ENCODE peak calls at places on chromosomes 13 and 19, in five cellular contexts. J is nephron progenitor cell, L is ACHN, I is A549, N is colonic mucosa. X is an unnamed sample.

GRCh38 chr13:70623260-70623659 is 515.0 kb upstream of the KLHL1 start:
- DNase-seq in L (peak), N (no peak), I (no peak), J (no peak), X (peak)

GRCh38 chr13:114124921-114125320 is 7.5 kb downstream of the RASA3 start:
- DNase-seq in J (no peak), L (peak), I (no peak), N (no peak), X (no peak)

GRCh38 chr19:5117421-5117820 is 148.5 kb downstream of the KDM4B start:
- DNase-seq in L (no peak), J (no peak), N (no peak), I (no peak), X (no peak)

GRCh38 chr19:2503521-2504109 is 27.7 kb downstream of the GADD45B start:
- DNase-seq in J (no peak), I (peak), N (no peak), L (no peak), X (peak)

GRCh38 chr13:48504606-48505369 is 28.1 kb downstream of the RCBTB2 start:
- DNase-seq in N (no peak), J (no peak), I (no peak), L (no peak), X (no peak)

GRCh38 chr19:10503002-10503789 is at the start of gene KEAP1:
- DNase-seq in L (peak), N (peak), I (peak), J (peak), X (peak)

GRCh38 chr13:59459972-59460371 is 703.8 kb downstream of the DIAPH3 start:
- DNase-seq in L (no peak), J (no peak), I (no peak), N (no peak), X (no peak)

GRCh38 chr13:33164331-33164730 is 121.2 kb downstream of the STARD13 start:
- DNase-seq in J (no peak), L (no peak), I (no peak), N (no peak), X (no peak)

GRCh38 chr19:277581-278165 is 13.5 kb downstream of the PLPP2 start:
- DNase-seq in J (peak), L (no peak), N (no peak), I (no peak), X (no peak)

GRCh38 chr13:49213539-49213938 is 6.6 kb upstream of the MLNR start:
- DNase-seq in L (no peak), I (no peak), J (no peak), N (no peak), X (no peak)

GRCh38 chr13:113209880-113210421 is 538 bp downstream of the CUL4A start:
- DNase-seq in I (peak), L (peak), N (peak), J (peak), X (peak)

GRCh38 chr19:45863840-45864628 is at the start of gene FOXA3:
- DNase-seq in I (peak), J (peak), L (peak), N (peak), X (peak)

GRCh38 chr13:80235559-80236296 is 105.2 kb downstream of the SPRY2 start:
- DNase-seq in J (no peak), N (peak), L (no peak), I (peak), X (peak)

GRCh38 chr13:80871481-80871880 is 530.6 kb upstream of the SPRY2 start:
- DNase-seq in L (no peak), I (no peak), J (no peak), N (no peak), X (no peak)

GRCh38 chr19:3699071-3699740 is 1.1 kb downstream of the PIP5K1C start:
- DNase-seq in I (no peak), L (no peak), J (peak), N (peak), X (no peak)

GRCh38 chr13:46339035-46339666 is 47.9 kb downstream of the RUBCNL start:
- DNase-seq in I (no peak), N (no peak), L (peak), J (no peak), X (no peak)

GRCh38 chr19:50772408-50773311 is 2.4 kb downstream of the GPR32 start:
- DNase-seq in N (no peak), L (no peak), J (no peak), I (peak), X (peak)

GRCh38 chr19:17358395-17358794 is 18.7 kb downstream of the PLVAP start:
- DNase-seq in L (no peak), N (no peak), I (peak), J (no peak), X (no peak)

GRCh38 chr19:49614096-49614857 is 23.3 kb downstream of the PRR12 start:
- DNase-seq in J (no peak), L (peak), I (peak), N (no peak), X (peak)

GRCh38 chr19:38812841-38813320 is at the start of gene LGALS4:
- DNase-seq in L (no peak), J (no peak), N (peak), I (peak), X (peak)

GRCh38 chr19:55117636-55118391 is at the start of gene PPP1R12C:
- DNase-seq in J (peak), L (peak), N (peak), I (peak), X (peak)

GRCh38 chr19:8575467-8575997 is 1.7 kb downstream of the MYO1F start:
- DNase-seq in L (no peak), N (peak), J (no peak), I (peak), X (no peak)

GRCh38 chr19:48341006-48341405 is 15.7 kb downstream of the EMP3 start:
- DNase-seq in J (no peak), I (no peak), N (no peak), L (peak), X (no peak)

GRCh38 chr19:40872209-40872608 is 9.8 kb downstream of the CYP2A7 start:
- DNase-seq in L (no peak), N (no peak), I (no peak), J (no peak), X (no peak)

GRCh38 chr13:32736648-32737047 is 150.4 kb downstream of the PDS5B start:
- DNase-seq in N (no peak), J (no peak), I (no peak), L (peak), X (no peak)

GRCh38 chr19:46670874-46671273 is 9.9 kb upstream of the DACT3 start:
- DNase-seq in J (no peak), N (no peak), L (no peak), I (no peak), X (no peak)

GRCh38 chr13:77563110-77563509 is 27.6 kb downstream of the SCEL start:
- DNase-seq in N (no peak), J (no peak), L (peak), I (no peak), X (peak)

GRCh38 chr19:51029718-51030117 is 3.3 kb upstream of the KLK11 start:
- DNase-seq in J (no peak), N (no peak), I (peak), L (no peak), X (peak)